ENCODE peak calls at places on chromosomes 4 and X, in four cellular contexts. Z is A549, S is GM12878, P is HepG2. C is an unnamed sample.

GRCh38 chr4:84470204-84470785 is 28.8 kb downstream of the NKX6-1 start:
- DNase-seq in P (peak; percentile 17), Z (peak; percentile 6), S (no peak), C (no peak)

GRCh38 chr4:37889849-37890500 is 909 bp upstream of the TBC1D1 start:
- DNase-seq in Z (no peak), P (no peak), S (no peak), C (no peak)

GRCh38 chrX:125998432-125998831 is 167.7 kb downstream of the DCAF12L2 start:
- DNase-seq in P (no peak), Z (peak; percentile 2), S (no peak), C (no peak)

GRCh38 chr4:113756005-113756410 is 5.5 kb downstream of the CAMK2D start:
- DNase-seq in S (peak; percentile 51), Z (no peak), P (peak; percentile 82), C (no peak)

GRCh38 chr4:76620723-76621463 is 185.9 kb downstream of the SHROOM3 start:
- DNase-seq in Z (no peak), P (no peak), S (no peak), C (no peak)

GRCh38 chr4:38803833-38804653 is 548 bp downstream of the TLR1 start:
- DNase-seq in S (peak; percentile 99), P (no peak), Z (no peak), C (no peak)

GRCh38 chr4:147198411-147199051 is 252.9 kb upstream of the TTC29 start:
- DNase-seq in S (no peak), P (no peak), Z (no peak), C (no peak)

GRCh38 chr4:161256716-161257115 is 907.1 kb downstream of the FSTL5 start:
- DNase-seq in Z (peak; percentile 29), S (no peak), P (peak; percentile 22), C (no peak)

GRCh38 chr4:95289028-95289634 is 259.6 kb downstream of the UNC5C start:
- DNase-seq in S (no peak), Z (peak; percentile 44), P (no peak), C (peak; percentile 75)

GRCh38 chr4:7727727-7728126 is 211.9 kb downstream of the AFAP1 start:
- DNase-seq in S (no peak), P (no peak), Z (no peak), C (no peak)

GRCh38 chr4:37892641-37893040 is 1.8 kb downstream of the TBC1D1 start:
- DNase-seq in P (no peak), Z (no peak), S (peak; percentile 61), C (no peak)

GRCh38 chr4:95548738-95549245 is at the start of gene UNC5C:
- DNase-seq in P (no peak), Z (peak; percentile 37), S (no peak), C (no peak)

GRCh38 chrX:14922437-14922836 is 49.2 kb downstream of the MOSPD2 start:
- DNase-seq in P (no peak), S (no peak), Z (no peak), C (no peak)

GRCh38 chrX:21698274-21698673 is 40.1 kb upstream of the KLHL34 start:
- DNase-seq in P (no peak), Z (no peak), S (no peak), C (no peak)

GRCh38 chr4:13918110-13918509 is 290.6 kb upstream of the BOD1L1 start:
- DNase-seq in P (peak; percentile 9), Z (peak; percentile 63), S (no peak), C (no peak)

GRCh38 chrX:23901065-23901464 is 6.7 kb downstream of the APOO start:
- DNase-seq in S (no peak), Z (peak; percentile 87), P (peak; percentile 51), C (no peak)

GRCh38 chr4:155392486-155393184 is 15.9 kb upstream of the MAP9 start:
- DNase-seq in Z (peak; percentile 78), P (peak; percentile 7), S (no peak), C (no peak)

GRCh38 chr4:104494822-104495559 is at the start of gene CXXC4:
- DNase-seq in S (no peak), Z (peak; percentile 75), P (peak; percentile 10), C (peak; percentile 35)

GRCh38 chrX:3960952-3961351 is 247.5 kb upstream of the PRKX start:
- DNase-seq in Z (no peak), P (no peak), S (no peak), C (no peak)

GRCh38 chrX:40644821-40645358 is 2.5 kb downstream of the CXorf38 start:
- DNase-seq in P (peak; percentile 5), S (peak; percentile 68), Z (peak; percentile 6), C (peak; percentile 50)

GRCh38 chr4:1494416-1495315 is 88.4 kb upstream of the NKX1-1 start:
- DNase-seq in P (no peak), Z (no peak), S (no peak), C (no peak)

GRCh38 chr4:165328708-165329107 is 1.2 kb downstream of the MSMO1 start:
- DNase-seq in P (peak; percentile 64), Z (no peak), S (no peak), C (peak; percentile 38)

GRCh38 chrX:150450519-150451177 is 87.5 kb downstream of the MAMLD1 start:
- DNase-seq in Z (no peak), S (no peak), P (no peak), C (no peak)

GRCh38 chr4:83320548-83320947 is 14.1 kb downstream of the HPSE start:
- DNase-seq in Z (no peak), P (no peak), S (no peak), C (no peak)

GRCh38 chr4:140756292-140757219 is at the start of gene TBC1D9:
- DNase-seq in S (peak; percentile 25), Z (peak; percentile 77), P (peak; percentile 68), C (no peak)

GRCh38 chr4:156820931-156821330 is 150.7 kb downstream of the PDGFC start:
- DNase-seq in Z (no peak), S (no peak), P (no peak), C (no peak)

GRCh38 chr4:182447938-182448280 is 204.7 kb downstream of the TENM3 start:
- DNase-seq in S (no peak), Z (no peak), P (no peak), C (no peak)

GRCh38 chr4:54784188-54784671 is 126.5 kb downstream of the KIT start:
- DNase-seq in S (no peak), Z (no peak), P (no peak), C (peak; percentile 59)

GRCh38 chr4:155799106-155799793 is 40.4 kb downstream of the GUCY1B1 start:
- DNase-seq in Z (no peak), S (no peak), P (no peak), C (no peak)

GRCh38 chr4:88737304-88738015 is 39.8 kb upstream of the NAP1L5 start:
- DNase-seq in P (no peak), S (peak; percentile 13), Z (no peak), C (no peak)

GRCh38 chr4:110518889-110519490 is 43.0 kb downstream of the ENPEP start:
- DNase-seq in Z (peak; percentile 11), P (peak; percentile 12), S (no peak), C (peak; percentile 35)

GRCh38 chr4:138538743-138539142 is 296.6 kb upstream of the SLC7A11 start:
- DNase-seq in S (no peak), P (no peak), Z (no peak), C (no peak)

GRCh38 chr4:138535316-138535715 is 293.2 kb upstream of the SLC7A11 start:
- DNase-seq in P (no peak), Z (no peak), S (no peak), C (no peak)

GRCh38 chr4:138537739-138538138 is 295.6 kb upstream of the SLC7A11 start:
- DNase-seq in S (no peak), P (no peak), Z (no peak), C (no peak)

GRCh38 chr4:138542191-138542771 is 300.1 kb upstream of the SLC7A11 start:
- DNase-seq in S (no peak), P (no peak), Z (no peak), C (no peak)

DNA sequence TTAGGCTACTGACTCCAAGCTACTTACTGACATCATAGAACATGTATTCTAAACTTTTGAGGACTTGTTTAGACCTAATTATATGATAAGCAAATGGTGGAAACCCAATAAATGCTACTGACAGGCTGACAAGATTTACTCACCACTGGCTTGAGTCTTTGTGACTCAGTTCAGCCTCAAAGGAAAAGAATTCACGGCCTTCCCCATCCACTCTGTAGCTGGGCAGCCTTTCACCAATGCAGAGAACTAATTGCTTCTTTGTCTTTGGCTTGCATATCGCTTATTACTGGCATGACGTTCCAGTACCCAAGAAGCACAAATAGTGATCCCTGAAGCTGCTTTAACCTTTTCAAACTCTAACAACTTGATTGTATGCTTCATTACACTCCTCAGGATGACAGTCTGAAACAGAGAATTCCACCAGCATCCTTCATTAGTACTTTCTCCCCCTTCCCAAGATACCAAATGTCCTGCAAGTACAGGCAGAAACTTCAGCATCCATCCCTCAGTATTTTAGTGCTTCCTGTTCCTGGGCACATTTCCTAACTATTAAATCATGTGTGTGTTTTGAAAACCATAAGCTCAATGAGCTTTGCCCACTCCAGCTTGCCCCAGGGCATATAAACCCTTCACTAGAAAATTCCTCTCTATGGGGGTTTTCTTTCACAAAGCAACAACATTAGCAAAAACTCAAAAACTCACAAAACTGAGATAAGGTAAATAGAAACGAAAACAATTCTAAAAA is 298.1 kb upstream of the SLC7A11 start:
- DNase-seq in P (no peak), Z (no peak), S (no peak), C (no peak)
- TF ChIP-seq CHD4 in P (no peak), Z (no peak), S (no peak), C (no peak)

GRCh38 chr4:173040200-173040599 is 128.4 kb upstream of the GALNT7 start:
- DNase-seq in Z (no peak), S (no peak), P (no peak), C (no peak)
- TF ChIP-seq CHD4 in Z (no peak), S (no peak), P (no peak), C (no peak)

GRCh38 chrX:331145-331771 is 12.7 kb upstream of the GTPBP6 start:
- DNase-seq in P (no peak), Z (no peak), S (no peak), C (no peak)
- TF ChIP-seq CHD4 in P (no peak), Z (no peak), S (no peak), C (no peak)

DNA sequence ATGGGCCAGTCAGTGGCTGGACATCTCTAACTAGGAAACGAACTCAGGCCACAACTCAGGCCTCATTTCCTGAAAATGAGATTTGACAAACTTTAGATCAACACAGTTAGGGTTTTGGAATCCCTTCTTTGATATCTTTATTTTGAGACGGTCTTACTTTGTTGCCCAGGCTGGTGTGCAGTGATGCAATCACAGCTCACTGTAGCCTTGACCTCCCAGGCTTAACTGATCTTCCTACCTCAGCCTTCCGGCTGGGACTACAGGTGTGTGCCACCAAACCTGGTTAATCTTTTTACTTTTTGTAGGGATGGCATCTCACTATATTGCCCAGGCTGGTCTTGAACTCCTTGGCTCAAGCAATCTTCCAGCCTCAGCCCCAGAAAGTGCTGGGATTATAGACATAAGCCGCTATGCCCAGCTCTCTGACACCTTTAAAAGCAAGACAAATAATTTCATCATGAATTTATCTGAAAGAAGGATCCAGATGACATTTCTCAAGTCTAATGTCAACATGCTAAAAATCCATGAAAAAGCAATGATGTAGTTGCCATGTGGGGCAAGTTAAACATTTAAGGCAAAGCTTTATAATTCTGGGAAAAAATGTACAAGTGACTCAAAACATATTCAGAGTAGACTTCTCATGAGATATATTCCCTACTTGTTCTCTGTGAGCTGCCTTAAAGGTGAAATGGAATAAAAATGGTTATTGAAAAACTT is 89.1 kb upstream of the CBR4 start:
- DNase-seq in Z (no peak), S (no peak), P (no peak), C (no peak)
- TF ChIP-seq CHD4 in Z (no peak), S (no peak), P (no peak), C (no peak)

DNA sequence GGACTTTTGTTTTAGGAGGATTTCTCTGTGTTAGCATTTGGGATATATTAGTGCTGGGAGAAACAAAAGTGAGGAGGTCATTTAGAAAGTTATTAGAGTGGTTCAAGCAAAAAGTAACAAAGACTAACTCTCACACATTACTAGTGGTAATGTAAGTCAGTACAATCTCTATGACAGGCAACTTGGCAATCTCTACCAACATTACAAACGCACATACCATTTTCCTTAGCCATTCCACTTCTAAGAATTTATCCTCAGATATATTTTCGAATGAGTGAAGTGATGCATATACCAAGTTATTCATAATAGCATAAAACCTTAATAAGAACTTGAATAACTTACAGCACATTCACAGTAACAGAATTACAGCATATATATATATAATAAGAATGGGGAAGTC is 146.2 kb downstream of the PRSS12 start:
- DNase-seq in S (no peak), P (no peak), Z (no peak), C (no peak)
- TF ChIP-seq CHD4 in S (no peak), P (no peak), Z (no peak), C (no peak)